ENCODE peak calls at places on chromosomes 4 and X, in seven cellular contexts. B is suprapubic skin, M is transverse colon, Q is H1, I is upper lobe of left lung, D is SK-N-SH, V is stomach. H is an unnamed sample.

GRCh38 chrX:132837126-132837525 is 121.3 kb downstream of the HS6ST2 start:
- DNase-seq in M (no peak), D (no peak), V (no peak), Q (no peak), B (no peak), I (no peak), H (no peak)

GRCh38 chr4:6386091-6386490 is 86.3 kb downstream of the PPP2R2C start:
- DNase-seq in Q (no peak), B (no peak), I (no peak), M (no peak), V (no peak), D (no peak), H (no peak)

GRCh38 chr4:71634364-71634763 is 149.5 kb downstream of the GC start:
- DNase-seq in V (no peak), B (no peak), M (no peak), I (no peak), Q (no peak), D (no peak), H (no peak)

GRCh38 chrX:111164728-111165127 is 68.7 kb downstream of the PAK3 start:
- DNase-seq in V (no peak), B (no peak), I (no peak), D (peak), Q (no peak), M (no peak), H (no peak)

GRCh38 chrX:87425618-87426017 is 92.0 kb upstream of the KLHL4 start:
- DNase-seq in D (no peak), Q (no peak), M (no peak), I (no peak), B (no peak), V (no peak), H (no peak)

GRCh38 chr4:80027611-80028010 is 45.4 kb downstream of the ANTXR2 start:
- DNase-seq in V (no peak), B (no peak), Q (no peak), I (no peak), D (no peak), M (no peak), H (no peak)

GRCh38 chrX:55640854-55641253 is 17.7 kb downstream of the FOXR2 start:
- DNase-seq in B (no peak), V (peak), M (no peak), Q (no peak), D (no peak), I (no peak), H (no peak)

GRCh38 chr4:108166441-108167315 is 2.1 kb downstream of the LEF1 start:
- DNase-seq in Q (peak), B (no peak), I (no peak), M (peak), D (peak), V (peak), H (no peak)

GRCh38 chr4:42119916-42120315 is 32.5 kb downstream of the BEND4 start:
- DNase-seq in I (no peak), D (no peak), V (no peak), M (no peak), B (no peak), Q (no peak), H (no peak)

GRCh38 chrX:15721911-15722310 is 16.2 kb upstream of the CA5B start:
- DNase-seq in Q (no peak), M (no peak), D (no peak), I (no peak), B (no peak), V (no peak), H (no peak)

GRCh38 chr4:172040766-172041165 is 227.6 kb downstream of the GALNTL6 start:
- DNase-seq in D (no peak), Q (no peak), V (no peak), I (no peak), B (no peak), M (no peak), H (no peak)

GRCh38 chr4:172035573-172035972 is 222.4 kb downstream of the GALNTL6 start:
- DNase-seq in I (no peak), D (no peak), B (no peak), V (no peak), Q (no peak), M (no peak), H (no peak)
- TF ChIP-seq POLR2AphosphoS5 in I (no peak), D (no peak), B (no peak), V (no peak), Q (no peak), M (no peak), H (no peak)

GRCh38 chrX:24026403-24026801 is 584 bp downstream of the KLHL15 start:
- DNase-seq in M (no peak), I (no peak), D (peak), Q (no peak), V (no peak), B (no peak), H (no peak)

GRCh38 chrX:24024819-24025740 is 1.9 kb downstream of the KLHL15 start:
- DNase-seq in Q (peak), B (peak), M (peak), V (peak), I (peak), D (peak), H (peak)

GRCh38 chrX:24023538-24023937 is 3.4 kb downstream of the KLHL15 start:
- DNase-seq in V (no peak), D (no peak), I (no peak), B (no peak), Q (no peak), M (no peak), H (no peak)

GRCh38 chrX:24025741-24026402 is 1.1 kb downstream of the KLHL15 start:
- DNase-seq in V (no peak), Q (peak), B (peak), M (no peak), I (peak), D (no peak), H (peak)

GRCh38 chrX:24023972-24024664 is 2.9 kb downstream of the KLHL15 start:
- DNase-seq in Q (no peak), D (no peak), B (no peak), M (no peak), I (no peak), V (no peak), H (no peak)
- TF ChIP-seq EP300 in Q (no peak), D (no peak), B (no peak), M (no peak), I (no peak), V (no peak), H (no peak)

GRCh38 chr4:1014395-1015167 is 3.2 kb downstream of the FGFRL1 start:
- DNase-seq in M (no peak), I (no peak), B (no peak), Q (no peak), D (no peak), V (no peak), H (no peak)
- H3K27ac ChIP-seq in M (no peak), I (no peak), B (no peak), Q (no peak), D (no peak), V (no peak), H (no peak)

DNA sequence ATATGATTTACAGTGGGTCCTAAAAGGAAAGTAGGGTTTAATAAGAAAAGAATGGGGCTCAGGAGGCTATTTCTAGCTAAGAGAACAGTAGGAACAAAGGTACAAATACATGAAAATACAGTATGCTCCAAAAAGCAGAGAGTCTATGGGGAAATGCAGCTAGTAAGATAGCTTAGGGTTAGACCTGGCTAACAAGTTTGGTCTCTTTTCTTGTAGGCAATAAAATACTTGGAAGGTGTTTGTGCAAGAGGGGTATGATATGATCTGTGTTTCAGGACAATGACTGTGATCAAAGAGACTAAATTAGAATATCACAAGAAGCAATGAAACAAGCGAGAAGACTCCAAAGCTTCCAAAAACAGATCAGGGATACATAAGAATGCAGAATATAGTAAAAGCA is 33.5 kb upstream of the SH3KBP1 start:
- DNase-seq in B (no peak), Q (no peak), V (no peak), M (no peak), D (no peak), I (no peak), H (no peak)
- TF ChIP-seq POLR2AphosphoS5 in B (no peak), Q (no peak), V (no peak), M (no peak), D (no peak), I (no peak), H (no peak)

DNA sequence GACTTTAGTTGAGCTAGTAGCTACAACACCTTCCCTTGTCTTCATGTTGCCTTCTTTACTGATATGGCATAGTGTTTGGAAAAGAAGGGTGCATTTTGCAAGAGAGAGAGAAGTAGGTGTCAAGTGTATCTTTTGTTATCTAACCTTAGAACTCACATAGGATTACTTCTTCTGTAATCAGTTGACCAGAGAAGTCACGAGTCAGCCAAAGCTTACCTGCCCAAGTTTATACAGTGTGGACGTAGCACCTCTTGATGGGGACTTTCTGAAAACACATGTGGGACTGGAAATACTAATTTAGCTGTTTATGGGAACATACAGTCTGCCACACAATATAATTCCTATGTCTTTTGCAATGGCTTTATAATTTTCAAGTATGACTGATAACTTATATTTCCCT is 56.0 kb downstream of the UGT8 start:
- DNase-seq in D (no peak), M (no peak), V (no peak), I (no peak), Q (no peak), B (no peak), H (no peak)
- TF ChIP-seq EP300 in D (no peak), M (no peak), V (no peak), I (no peak), Q (no peak), B (no peak), H (no peak)

GRCh38 chr4:83558693-83559092 is 22.8 kb downstream of the GPAT3 start:
- DNase-seq in B (no peak), V (no peak), Q (no peak), M (no peak), I (no peak), D (no peak), H (no peak)
- H3K27ac ChIP-seq in B (no peak), V (no peak), Q (no peak), M (no peak), I (no peak), D (no peak), H (peak)

GRCh38 chrX:76428243-76429130 is 977 bp downstream of the MAGEE1 start:
- DNase-seq in B (peak), M (peak), Q (peak), V (peak), D (peak), I (no peak), H (peak)

GRCh38 chrX:76433219-76433618 is 5.7 kb downstream of the MAGEE1 start:
- DNase-seq in V (no peak), I (no peak), D (no peak), B (no peak), M (no peak), Q (no peak), H (no peak)

DNA sequence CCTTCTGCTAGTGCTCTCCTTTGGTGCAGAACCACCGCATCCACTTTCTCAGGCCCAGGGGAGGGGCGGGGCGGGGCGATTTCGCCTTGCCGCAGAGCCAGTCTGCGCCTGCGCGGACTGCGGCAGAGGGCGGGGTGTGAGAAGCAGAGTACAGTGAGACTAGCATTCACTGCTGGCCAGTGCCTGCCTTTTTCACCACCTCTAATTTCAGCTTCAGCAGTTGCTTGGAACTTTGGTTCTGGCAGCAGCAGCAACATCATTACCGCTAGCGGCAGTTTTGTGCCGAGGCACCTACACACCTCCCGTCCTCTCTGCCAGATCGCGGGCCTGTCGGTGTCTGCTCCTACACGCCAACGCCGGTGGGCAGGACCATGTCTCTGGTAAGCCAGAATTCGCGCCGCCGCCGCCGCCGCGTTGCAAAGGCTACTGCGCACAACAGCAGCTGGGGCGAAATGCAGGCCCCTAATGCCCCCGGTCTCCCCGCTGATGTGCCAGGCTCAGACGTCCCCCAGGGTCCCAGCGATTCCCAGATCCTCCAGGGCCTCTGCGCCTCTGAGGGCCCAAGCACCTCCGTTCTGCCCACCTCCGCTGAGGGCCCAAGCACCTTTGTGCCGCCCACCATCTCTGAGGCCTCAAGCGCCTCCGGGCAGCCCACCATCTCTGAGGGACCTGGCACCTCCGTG is at the start of gene MAGEE1:
- DNase-seq in I (peak), D (peak), M (peak), Q (peak), V (peak), B (peak), H (peak)
- TF ChIP-seq POLR2AphosphoS5 in I (no peak), D (no peak), M (no peak), Q (no peak), V (peak), B (no peak), H (peak)

DNA sequence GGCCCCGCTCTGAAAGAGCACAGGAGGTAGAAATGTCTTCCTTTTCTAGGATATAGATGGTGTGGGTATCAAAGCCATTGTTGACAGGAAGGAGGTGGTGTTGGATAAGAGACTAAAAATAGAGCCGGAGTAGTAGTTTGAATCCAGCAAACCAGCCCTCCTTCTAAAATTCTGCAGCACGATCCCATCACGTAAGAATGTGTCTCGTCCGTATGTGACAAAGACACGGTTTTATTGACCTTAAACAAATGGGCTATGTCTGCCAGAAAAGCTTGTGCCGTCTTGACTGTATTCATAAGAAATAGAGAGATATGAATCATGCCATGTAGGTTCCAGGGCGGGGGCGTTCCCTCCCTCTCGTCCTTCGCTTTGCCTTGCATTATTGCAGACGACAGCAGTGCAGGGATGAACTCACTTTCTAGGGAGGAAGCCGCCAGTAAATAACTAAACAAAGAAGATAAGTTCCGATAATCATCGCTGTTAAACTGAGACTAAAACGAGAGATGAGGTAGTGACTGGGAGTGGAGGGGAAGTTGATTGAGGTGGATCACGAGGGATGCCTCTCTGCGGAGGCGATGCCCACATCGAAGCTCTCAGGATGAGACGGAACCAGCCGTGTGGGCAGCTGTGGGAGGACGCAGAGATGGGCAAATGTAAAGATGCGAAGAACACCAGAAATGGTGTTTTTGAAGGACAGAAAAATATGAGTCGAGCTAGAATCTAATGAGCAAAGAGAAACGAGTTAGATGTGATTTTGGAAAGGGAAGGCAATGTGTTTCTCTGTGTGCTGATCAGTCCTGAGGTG is 3.4 kb downstream of the TENM3 start:
- DNase-seq in D (no peak), V (no peak), M (no peak), Q (no peak), I (no peak), B (no peak), H (no peak)
- TF ChIP-seq EP300 in D (no peak), V (no peak), M (no peak), Q (no peak), I (no peak), B (no peak), H (no peak)

GRCh38 chr4:48699470-48699869 is 80.6 kb downstream of the FRYL start:
- DNase-seq in D (no peak), B (no peak), M (no peak), I (no peak), Q (no peak), V (no peak), H (no peak)
- H3K27ac ChIP-seq in D (peak), B (no peak), M (no peak), I (no peak), Q (no peak), V (no peak), H (no peak)

GRCh38 chrX:155956649-155957048 is 40.8 kb upstream of the IL9R start:
- DNase-seq in V (peak), D (no peak), I (no peak), M (no peak), B (no peak), Q (no peak), H (no peak)

GRCh38 chrX:155956099-155956498 is 41.4 kb upstream of the IL9R start:
- DNase-seq in B (no peak), M (no peak), I (no peak), D (no peak), V (no peak), Q (no peak), H (no peak)

GRCh38 chrX:155951237-155951789 is 46.2 kb upstream of the IL9R start:
- DNase-seq in I (no peak), V (no peak), Q (no peak), M (no peak), D (no peak), B (no peak), H (no peak)

GRCh38 chrX:155954793-155955192 is 42.7 kb upstream of the IL9R start:
- DNase-seq in V (no peak), M (no peak), D (no peak), B (no peak), I (no peak), Q (no peak), H (no peak)

GRCh38 chrX:155953055-155953454 is 44.4 kb upstream of the IL9R start:
- DNase-seq in I (no peak), B (no peak), V (no peak), D (no peak), M (no peak), Q (no peak), H (no peak)
- TF ChIP-seq POLR2AphosphoS5 in I (no peak), B (no peak), V (no peak), D (no peak), M (no peak), Q (no peak), H (no peak)